ENCODE peak calls at places on chromosomes 3 and 15, in five cellular contexts. J, H, B, R and K are unnamed samples.

GRCh38 chr15:33067456-33067855 is 127.1 kb downstream of the FMN1 start:
- DNase-seq in J (peak), H (no peak), B (no peak), R (no peak), K (peak)

GRCh38 chr15:70358871-70359647 is 261.3 kb upstream of the TLE3 start:
- DNase-seq in J (no peak), H (no peak), B (no peak), R (no peak), K (no peak)

GRCh38 chr3:60707452-60708020 is 543.7 kb downstream of the FHIT start:
- DNase-seq in J (no peak), H (no peak), B (no peak), R (no peak), K (no peak)

GRCh38 chr3:193767353-193768068 is 174.5 kb downstream of the OPA1 start:
- DNase-seq in J (no peak), H (no peak), B (no peak), R (no peak), K (no peak)

GRCh38 chr3:11568503-11569155 is 75.1 kb downstream of the VGLL4 start:
- DNase-seq in J (peak), H (peak), B (peak), R (no peak), K (no peak)

GRCh38 chr15:43974852-43975251 is 148.1 kb downstream of the WDR76 start:
- DNase-seq in J (no peak), H (no peak), B (no peak), R (no peak), K (no peak)

GRCh38 chr3:82157952-82158351 is 396.5 kb upstream of the GBE1 start:
- DNase-seq in J (peak), H (peak), B (no peak), R (no peak), K (no peak)

GRCh38 chr3:175777495-175777894 is 918.4 kb downstream of the NAALADL2 start:
- DNase-seq in J (no peak), H (peak), B (no peak), R (no peak), K (no peak)

GRCh38 chr15:22786868-22787698 is 639 bp downstream of the NIPA1 start:
- DNase-seq in J (peak), H (no peak), B (no peak), R (peak), K (no peak)

GRCh38 chr3:127139601-127140500 is 53.1 kb upstream of the PRR23E start:
- DNase-seq in J (no peak), H (no peak), B (no peak), R (no peak), K (no peak)

GRCh38 chr3:102158080-102158756 is 276.6 kb upstream of the ZPLD1 start:
- DNase-seq in J (no peak), H (no peak), B (no peak), R (no peak), K (no peak)

GRCh38 chr3:13115991-13116390 is 42.8 kb upstream of the IQSEC1 start:
- DNase-seq in J (no peak), H (no peak), B (no peak), R (no peak), K (no peak)

GRCh38 chr15:51108933-51109550 is 14.3 kb upstream of the TNFAIP8L3 start:
- DNase-seq in J (peak), H (peak), B (no peak), R (no peak), K (peak)

GRCh38 chr15:74386496-74387140 is 19.2 kb upstream of the CYP11A1 start:
- DNase-seq in J (no peak), H (no peak), B (no peak), R (no peak), K (no peak)

GRCh38 chr3:194107126-194107525 is 28.8 kb upstream of the HES1 start:
- DNase-seq in J (no peak), H (no peak), B (no peak), R (no peak), K (no peak)

GRCh38 chr15:62413147-62413546 is 248.1 kb upstream of the C2CD4B start:
- DNase-seq in J (peak), H (no peak), B (no peak), R (no peak), K (no peak)

GRCh38 chr15:38651328-38652038 is 86.9 kb upstream of the RASGRP1 start:
- DNase-seq in J (no peak), H (no peak), B (no peak), R (peak), K (no peak)

GRCh38 chr15:72195101-72195511 is 2.5 kb downstream of the GRAMD2A start:
- DNase-seq in J (no peak), H (no peak), B (no peak), R (no peak), K (no peak)

GRCh38 chr3:2156244-2156847 is 57.7 kb downstream of the CNTN4 start:
- DNase-seq in J (no peak), H (no peak), B (no peak), R (no peak), K (no peak)

GRCh38 chr3:156790141-156790540 is 36.0 kb upstream of the LEKR1 start:
- DNase-seq in J (no peak), H (no peak), B (no peak), R (no peak), K (no peak)

GRCh38 chr3:171862993-171863521 is 19.9 kb downstream of the TMEM212 start:
- DNase-seq in J (no peak), H (peak), B (no peak), R (no peak), K (no peak)

GRCh38 chr3:70748593-70748992 is 436.2 kb upstream of the MDFIC2 start:
- DNase-seq in J (no peak), H (no peak), B (no peak), R (no peak), K (no peak)

GRCh38 chr15:35078221-35078915 is 6.7 kb downstream of the NANOGP8 start:
- DNase-seq in J (peak), H (peak), B (no peak), R (no peak), K (peak)

GRCh38 chr3:43855674-43856299 is 165.0 kb downstream of the ABHD5 start:
- DNase-seq in J (peak), H (peak), B (no peak), R (no peak), K (no peak)

GRCh38 chr3:125585595-125586223 is 9.6 kb downstream of the OSBPL11 start:
- DNase-seq in J (peak), H (peak), B (no peak), R (peak), K (no peak)

GRCh38 chr15:90003736-90004135 is 2.6 kb downstream of the ZNF710 start:
- DNase-seq in J (no peak), H (no peak), B (no peak), R (no peak), K (no peak)

GRCh38 chr3:21718161-21718765 is 32.7 kb downstream of the ZNF385D start:
- DNase-seq in J (peak), H (peak), B (no peak), R (no peak), K (peak)

GRCh38 chr3:169120928-169121327 is 542.6 kb downstream of the MECOM start:
- DNase-seq in J (no peak), H (no peak), B (no peak), R (no peak), K (no peak)

GRCh38 chr3:4351164-4351855 is 48.1 kb downstream of the SETMAR start:
- DNase-seq in J (no peak), H (peak), B (no peak), R (no peak), K (no peak)

GRCh38 chr3:182364723-182365650 is 428.3 kb upstream of the ATP11B start:
- DNase-seq in J (no peak), H (no peak), B (no peak), R (no peak), K (no peak)

GRCh38 chr3:31917303-31917903 is 63.7 kb downstream of the OSBPL10 start:
- DNase-seq in J (no peak), H (peak), B (no peak), R (no peak), K (no peak)

GRCh38 chr3:30658328-30659052 is 52.1 kb downstream of the TGFBR2 start:
- DNase-seq in J (peak), H (peak), B (no peak), R (peak), K (no peak)

DNA sequence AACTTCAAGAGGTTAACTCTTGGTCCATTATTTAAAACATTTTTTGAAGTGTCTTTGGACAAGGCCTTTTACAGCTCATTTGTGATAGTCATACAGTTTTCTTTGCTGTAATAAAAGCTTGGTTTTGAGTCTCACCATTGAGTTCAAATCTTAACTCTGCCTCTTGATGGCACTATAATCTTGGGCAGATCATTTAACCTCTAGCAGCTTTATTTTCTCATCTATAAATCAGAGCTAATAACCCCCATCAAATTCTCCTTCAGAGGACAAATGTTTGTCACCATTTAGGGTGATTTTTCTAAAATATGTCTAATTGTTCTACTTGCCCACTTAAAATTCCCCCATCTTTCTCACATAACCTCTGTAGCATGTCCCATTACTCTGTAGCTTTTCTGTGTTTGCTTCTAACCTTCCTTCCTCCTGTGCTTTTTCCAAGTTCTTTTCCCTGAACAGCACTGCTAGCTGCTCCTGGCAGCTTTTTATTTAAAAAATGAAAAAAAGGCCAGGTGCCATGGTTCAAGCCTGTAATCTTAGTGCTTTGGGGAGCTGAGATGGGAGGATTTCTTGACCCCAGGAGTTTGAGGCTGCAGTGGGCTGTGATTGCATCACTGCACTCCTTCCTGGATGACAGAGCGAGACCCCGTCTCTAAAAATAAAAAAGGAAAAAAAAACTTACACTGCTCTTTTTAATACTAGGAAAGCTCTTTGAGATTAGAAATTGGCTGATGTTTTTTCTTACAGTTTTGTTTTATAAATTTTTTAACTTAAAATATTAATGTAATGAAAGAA is 28.5 kb downstream of the UBE2E1 start:
- DNase-seq in J (no peak), H (peak), B (no peak), R (no peak), K (no peak)
- TF ChIP-seq CTCF in J (peak), H (peak), B (peak), R (no peak), K (no peak)

GRCh38 chr15:52651114-52651513 is 28.1 kb downstream of the ATOSA start:
- DNase-seq in J (no peak), H (no peak), B (no peak), R (no peak), K (no peak)
- H3K4me3 ChIP-seq in J (no peak), H (peak), B (peak), R (no peak), K (no peak)

GRCh38 chr3:52197842-52198625 is at the start of gene ALAS1:
- DNase-seq in J (peak), H (peak), B (peak), R (peak), K (peak)
- TF ChIP-seq CTCF in J (no peak), H (no peak), B (peak), R (no peak), K (peak)

GRCh38 chr3:168026764-168027163 is 69.0 kb downstream of the GOLIM4 start:
- DNase-seq in J (no peak), H (no peak), B (no peak), R (no peak), K (no peak)

GRCh38 chr3:168029705-168030104 is 66.0 kb downstream of the GOLIM4 start:
- DNase-seq in J (no peak), H (no peak), B (no peak), R (no peak), K (no peak)

GRCh38 chr3:168021737-168022450 is 73.8 kb downstream of the GOLIM4 start:
- DNase-seq in J (no peak), H (no peak), B (no peak), R (no peak), K (no peak)

GRCh38 chr3:168025076-168025475 is 70.6 kb downstream of the GOLIM4 start:
- DNase-seq in J (peak), H (peak), B (no peak), R (no peak), K (no peak)

GRCh38 chr3:168024537-168024941 is 71.2 kb downstream of the GOLIM4 start:
- DNase-seq in J (peak), H (peak), B (no peak), R (no peak), K (peak)
- H3K4me3 ChIP-seq in J (no peak), H (no peak), B (peak), R (no peak), K (no peak)

GRCh38 chr15:95291878-95292472 is 1038.5 kb upstream of the NR2F2 start:
- DNase-seq in J (no peak), H (no peak), B (no peak), R (no peak), K (no peak)
- TF ChIP-seq CTCF in J (peak), H (peak), B (peak), R (peak), K (peak)